ENCODE peak calls at places on chromosome 22, in nine cellular contexts. One of them, this sample, is unnamed.

GRCh38 chr22:42308887-42309468 is 38.5 kb upstream of the TCF20 start:
- DNase-seq in midbrain: no peak
- DNase-seq in iris pigment epithelial cell: no peak
- DNase-seq in right lobe of liver: no peak
- DNase-seq in stimulated activated CD8-positive, alpha-beta memory T cell treated with anti-CD3 and anti-CD28 coated beads, Interleukin-12 subunit alpha, Interleukin-12 subunit beta, amount 100 ng/mL, for 4 hours: no peak
- DNase-seq in activated T-cell treated with anti-CD3 and anti-CD28 coated beads for 1 hour: no peak
- DNase-seq in GM23248: no peak
- DNase-seq in T-helper 9 cell: no peak
- DNase-seq in right cardiac atrium: no peak
- DNase-seq in this sample: no peak

GRCh38 chr22:22712666-22713365 is 68.4 kb downstream of the GGTLC2 start:
- DNase-seq in midbrain: no peak
- DNase-seq in iris pigment epithelial cell: no peak
- DNase-seq in right lobe of liver: no peak
- DNase-seq in stimulated activated CD8-positive, alpha-beta memory T cell treated with anti-CD3 and anti-CD28 coated beads, Interleukin-12 subunit alpha, Interleukin-12 subunit beta, amount 100 ng/mL, for 4 hours: no peak
- DNase-seq in activated T-cell treated with anti-CD3 and anti-CD28 coated beads for 1 hour: no peak
- DNase-seq in GM23248: no peak
- DNase-seq in T-helper 9 cell: no peak
- DNase-seq in right cardiac atrium: no peak
- DNase-seq in this sample: peak; percentile 27

GRCh38 chr22:36673821-36674220 is 29.7 kb downstream of the CACNG2 start:
- DNase-seq in midbrain: no peak
- DNase-seq in iris pigment epithelial cell: no peak
- DNase-seq in right lobe of liver: no peak
- DNase-seq in stimulated activated CD8-positive, alpha-beta memory T cell treated with anti-CD3 and anti-CD28 coated beads, Interleukin-12 subunit alpha, Interleukin-12 subunit beta, amount 100 ng/mL, for 4 hours: no peak
- DNase-seq in activated T-cell treated with anti-CD3 and anti-CD28 coated beads for 1 hour: no peak
- DNase-seq in GM23248: no peak
- DNase-seq in T-helper 9 cell: no peak
- DNase-seq in right cardiac atrium: no peak
- DNase-seq in this sample: no peak

GRCh38 chr22:38112361-38112760 is 1.9 kb upstream of the BAIAP2L2 start:
- DNase-seq in midbrain: no peak
- DNase-seq in iris pigment epithelial cell: no peak
- DNase-seq in right lobe of liver: no peak
- DNase-seq in stimulated activated CD8-positive, alpha-beta memory T cell treated with anti-CD3 and anti-CD28 coated beads, Interleukin-12 subunit alpha, Interleukin-12 subunit beta, amount 100 ng/mL, for 4 hours: no peak
- DNase-seq in activated T-cell treated with anti-CD3 and anti-CD28 coated beads for 1 hour: no peak
- DNase-seq in GM23248: no peak
- DNase-seq in T-helper 9 cell: no peak
- DNase-seq in right cardiac atrium: peak; percentile 62
- DNase-seq in this sample: no peak

GRCh38 chr22:24418786-24419479 is 8.5 kb upstream of the ADORA2A start:
- DNase-seq in midbrain: no peak
- DNase-seq in iris pigment epithelial cell: no peak
- DNase-seq in right lobe of liver: no peak
- DNase-seq in stimulated activated CD8-positive, alpha-beta memory T cell treated with anti-CD3 and anti-CD28 coated beads, Interleukin-12 subunit alpha, Interleukin-12 subunit beta, amount 100 ng/mL, for 4 hours: no peak
- DNase-seq in activated T-cell treated with anti-CD3 and anti-CD28 coated beads for 1 hour: no peak
- DNase-seq in GM23248: no peak
- DNase-seq in T-helper 9 cell: no peak
- DNase-seq in right cardiac atrium: no peak
- DNase-seq in this sample: no peak

GRCh38 chr22:45579306-45579705 is 76.6 kb downstream of the FBLN1 start:
- DNase-seq in midbrain: no peak
- DNase-seq in iris pigment epithelial cell: no peak
- DNase-seq in right lobe of liver: no peak
- DNase-seq in stimulated activated CD8-positive, alpha-beta memory T cell treated with anti-CD3 and anti-CD28 coated beads, Interleukin-12 subunit alpha, Interleukin-12 subunit beta, amount 100 ng/mL, for 4 hours: no peak
- DNase-seq in activated T-cell treated with anti-CD3 and anti-CD28 coated beads for 1 hour: no peak
- DNase-seq in GM23248: no peak
- DNase-seq in T-helper 9 cell: no peak
- DNase-seq in right cardiac atrium: no peak
- DNase-seq in this sample: no peak

GRCh38 chr22:43088616-43088978 is 594 bp downstream of the TTLL1 start:
- DNase-seq in midbrain: no peak
- DNase-seq in iris pigment epithelial cell: no peak
- DNase-seq in right lobe of liver: no peak
- DNase-seq in stimulated activated CD8-positive, alpha-beta memory T cell treated with anti-CD3 and anti-CD28 coated beads, Interleukin-12 subunit alpha, Interleukin-12 subunit beta, amount 100 ng/mL, for 4 hours: no peak
- DNase-seq in activated T-cell treated with anti-CD3 and anti-CD28 coated beads for 1 hour: no peak
- DNase-seq in GM23248: peak; percentile 42
- DNase-seq in T-helper 9 cell: no peak
- DNase-seq in right cardiac atrium: no peak
- DNase-seq in this sample: no peak

GRCh38 chr22:45207981-45208664 is 32.6 kb downstream of the KIAA0930 start:
- DNase-seq in midbrain: no peak
- DNase-seq in iris pigment epithelial cell: peak; percentile 76
- DNase-seq in right lobe of liver: no peak
- DNase-seq in stimulated activated CD8-positive, alpha-beta memory T cell treated with anti-CD3 and anti-CD28 coated beads, Interleukin-12 subunit alpha, Interleukin-12 subunit beta, amount 100 ng/mL, for 4 hours: no peak
- DNase-seq in activated T-cell treated with anti-CD3 and anti-CD28 coated beads for 1 hour: no peak
- DNase-seq in GM23248: peak; percentile 56
- DNase-seq in T-helper 9 cell: no peak
- DNase-seq in right cardiac atrium: no peak
- DNase-seq in this sample: no peak

GRCh38 chr22:35648066-35649025 is at the start of gene APOL6:
- DNase-seq in midbrain: peak; percentile 57
- DNase-seq in iris pigment epithelial cell: peak; percentile 87
- DNase-seq in right lobe of liver: no peak
- DNase-seq in stimulated activated CD8-positive, alpha-beta memory T cell treated with anti-CD3 and anti-CD28 coated beads, Interleukin-12 subunit alpha, Interleukin-12 subunit beta, amount 100 ng/mL, for 4 hours: peak; percentile 40
- DNase-seq in activated T-cell treated with anti-CD3 and anti-CD28 coated beads for 1 hour: no peak
- DNase-seq in GM23248: peak; percentile 85
- DNase-seq in T-helper 9 cell: peak; percentile 18
- DNase-seq in right cardiac atrium: peak; percentile 66
- DNase-seq in this sample: peak; percentile 59

GRCh38 chr22:27809226-27809625 is 7.7 kb upstream of the MN1 start:
- DNase-seq in midbrain: no peak
- DNase-seq in iris pigment epithelial cell: no peak
- DNase-seq in right lobe of liver: no peak
- DNase-seq in stimulated activated CD8-positive, alpha-beta memory T cell treated with anti-CD3 and anti-CD28 coated beads, Interleukin-12 subunit alpha, Interleukin-12 subunit beta, amount 100 ng/mL, for 4 hours: no peak
- DNase-seq in activated T-cell treated with anti-CD3 and anti-CD28 coated beads for 1 hour: no peak
- DNase-seq in GM23248: no peak
- DNase-seq in T-helper 9 cell: no peak
- DNase-seq in right cardiac atrium: no peak
- DNase-seq in this sample: no peak

GRCh38 chr22:50570861-50571260 is 7.4 kb downstream of the CPT1B start:
- DNase-seq in midbrain: no peak
- DNase-seq in iris pigment epithelial cell: no peak
- DNase-seq in right lobe of liver: no peak
- DNase-seq in stimulated activated CD8-positive, alpha-beta memory T cell treated with anti-CD3 and anti-CD28 coated beads, Interleukin-12 subunit alpha, Interleukin-12 subunit beta, amount 100 ng/mL, for 4 hours: no peak
- DNase-seq in activated T-cell treated with anti-CD3 and anti-CD28 coated beads for 1 hour: no peak
- DNase-seq in GM23248: no peak
- DNase-seq in T-helper 9 cell: no peak
- DNase-seq in right cardiac atrium: peak; percentile 40
- DNase-seq in this sample: no peak

GRCh38 chr22:47205562-47205961 is 443.1 kb downstream of the TBC1D22A start:
- DNase-seq in midbrain: no peak
- DNase-seq in iris pigment epithelial cell: no peak
- DNase-seq in right lobe of liver: no peak
- DNase-seq in stimulated activated CD8-positive, alpha-beta memory T cell treated with anti-CD3 and anti-CD28 coated beads, Interleukin-12 subunit alpha, Interleukin-12 subunit beta, amount 100 ng/mL, for 4 hours: no peak
- DNase-seq in activated T-cell treated with anti-CD3 and anti-CD28 coated beads for 1 hour: no peak
- DNase-seq in GM23248: no peak
- DNase-seq in T-helper 9 cell: no peak
- DNase-seq in right cardiac atrium: no peak
- DNase-seq in this sample: no peak

GRCh38 chr22:48316876-48317250 is 1510.8 kb downstream of the BRD1 start:
- DNase-seq in midbrain: no peak
- DNase-seq in iris pigment epithelial cell: no peak
- DNase-seq in right lobe of liver: peak; percentile 27
- DNase-seq in stimulated activated CD8-positive, alpha-beta memory T cell treated with anti-CD3 and anti-CD28 coated beads, Interleukin-12 subunit alpha, Interleukin-12 subunit beta, amount 100 ng/mL, for 4 hours: no peak
- DNase-seq in activated T-cell treated with anti-CD3 and anti-CD28 coated beads for 1 hour: no peak
- DNase-seq in GM23248: no peak
- DNase-seq in T-helper 9 cell: no peak
- DNase-seq in right cardiac atrium: peak; percentile 18
- DNase-seq in this sample: no peak

GRCh38 chr22:19849800-19850481 is 4.7 kb downstream of the GNB1L start:
- DNase-seq in midbrain: no peak
- DNase-seq in iris pigment epithelial cell: no peak
- DNase-seq in right lobe of liver: peak; percentile 20
- DNase-seq in stimulated activated CD8-positive, alpha-beta memory T cell treated with anti-CD3 and anti-CD28 coated beads, Interleukin-12 subunit alpha, Interleukin-12 subunit beta, amount 100 ng/mL, for 4 hours: no peak
- DNase-seq in activated T-cell treated with anti-CD3 and anti-CD28 coated beads for 1 hour: no peak
- DNase-seq in GM23248: no peak
- DNase-seq in T-helper 9 cell: no peak
- DNase-seq in right cardiac atrium: no peak
- DNase-seq in this sample: peak; percentile 86

GRCh38 chr22:47095395-47096122 is 333.1 kb downstream of the TBC1D22A start:
- DNase-seq in midbrain: no peak
- DNase-seq in iris pigment epithelial cell: peak; percentile 38
- DNase-seq in right lobe of liver: no peak
- DNase-seq in stimulated activated CD8-positive, alpha-beta memory T cell treated with anti-CD3 and anti-CD28 coated beads, Interleukin-12 subunit alpha, Interleukin-12 subunit beta, amount 100 ng/mL, for 4 hours: no peak
- DNase-seq in activated T-cell treated with anti-CD3 and anti-CD28 coated beads for 1 hour: no peak
- DNase-seq in GM23248: no peak
- DNase-seq in T-helper 9 cell: no peak
- DNase-seq in right cardiac atrium: no peak
- DNase-seq in this sample: no peak

GRCh38 chr22:27892064-27892463 is 27.0 kb downstream of the PITPNB start:
- DNase-seq in midbrain: no peak
- DNase-seq in iris pigment epithelial cell: no peak
- DNase-seq in right lobe of liver: peak; percentile 63
- DNase-seq in stimulated activated CD8-positive, alpha-beta memory T cell treated with anti-CD3 and anti-CD28 coated beads, Interleukin-12 subunit alpha, Interleukin-12 subunit beta, amount 100 ng/mL, for 4 hours: no peak
- DNase-seq in activated T-cell treated with anti-CD3 and anti-CD28 coated beads for 1 hour: no peak
- DNase-seq in GM23248: no peak
- DNase-seq in T-helper 9 cell: no peak
- DNase-seq in right cardiac atrium: no peak
- DNase-seq in this sample: no peak

GRCh38 chr22:43438666-43439347 is 27.0 kb downstream of the MPPED1 start:
- DNase-seq in midbrain: no peak
- DNase-seq in iris pigment epithelial cell: no peak
- DNase-seq in right lobe of liver: no peak
- DNase-seq in stimulated activated CD8-positive, alpha-beta memory T cell treated with anti-CD3 and anti-CD28 coated beads, Interleukin-12 subunit alpha, Interleukin-12 subunit beta, amount 100 ng/mL, for 4 hours: no peak
- DNase-seq in activated T-cell treated with anti-CD3 and anti-CD28 coated beads for 1 hour: no peak
- DNase-seq in GM23248: no peak
- DNase-seq in T-helper 9 cell: no peak
- DNase-seq in right cardiac atrium: no peak
- DNase-seq in this sample: no peak